ENCODE peak calls at places on chromosomes 12 and 14, in six cellular contexts. L is IMR-90, J is neuronal stem cell, K is trophoblast cell, I is H1, P is mesenchymal stem cell. T is an unnamed sample. For H3K36me3, the result is how much of the 10 kb centered on the place peaks cover.

GRCh38 chr12:22318122-22318737 is 16.3 kb downstream of the ST8SIA1 start:
- DNase-seq in L (peak), J (no peak), I (no peak), K (no peak), P (peak), T (no peak)

GRCh38 chr12:23628836-23629235 is 320.6 kb downstream of the SOX5 start:
- DNase-seq in L (no peak), I (no peak), P (no peak), K (no peak), J (no peak), T (no peak)

GRCh38 chr14:85762523-85762922 is 232.6 kb downstream of the FLRT2 start:
- DNase-seq in P (no peak), L (no peak), K (no peak), J (peak), I (no peak), T (no peak)

GRCh38 chr12:98156697-98157096 is 358.7 kb upstream of the TMPO start:
- DNase-seq in L (no peak), I (no peak), K (no peak), J (no peak), P (no peak), T (no peak)

GRCh38 chr14:99740411-99740810 is 52.8 kb upstream of the EML1 start:
- DNase-seq in J (no peak), I (no peak), K (no peak), L (no peak), P (no peak), T (no peak)

GRCh38 chr12:6827437-6827894 is 741 bp upstream of the P3H3 start:
- DNase-seq in I (no peak), K (no peak), J (peak), P (peak), L (peak), T (peak)

GRCh38 chr12:104742551-104742961 is 215.5 kb downstream of the SLC41A2 start:
- DNase-seq in J (no peak), L (no peak), P (no peak), I (no peak), K (no peak), T (no peak)

GRCh38 chr14:92690171-92691011 is 58.0 kb downstream of the LGMN start:
- DNase-seq in L (peak), J (no peak), K (peak), I (no peak), P (peak), T (peak)

GRCh38 chr12:31506907-31507306 is 84.0 kb downstream of the DENND5B start:
- DNase-seq in I (peak), K (no peak), L (peak), J (no peak), P (peak), T (peak)

GRCh38 chr12:49346659-49347306 is at the start of gene DNAJC22:
- DNase-seq in P (no peak), I (no peak), L (no peak), K (no peak), J (no peak), T (peak)

GRCh38 chr12:81350309-81350708 is 272.4 kb downstream of the ACSS3 start:
- DNase-seq in L (no peak), P (no peak), I (no peak), J (no peak), K (no peak), T (peak)

GRCh38 chr12:129298921-129299320 is 445.6 kb downstream of the GLT1D1 start:
- DNase-seq in J (no peak), L (no peak), K (no peak), P (no peak), I (no peak), T (no peak)

GRCh38 chr12:116759783-116760581 is 21.9 kb downstream of the RNFT2 start:
- DNase-seq in P (no peak), L (no peak), I (no peak), K (no peak), J (no peak), T (peak)

GRCh38 chr12:46395308-46395707 is 22.7 kb upstream of the SLC38A2 start:
- DNase-seq in L (no peak), K (no peak), P (no peak), J (no peak), I (no peak), T (no peak)

GRCh38 chr14:72904840-72905561 is 11.1 kb upstream of the DPF3 start:
- DNase-seq in L (peak), I (no peak), J (peak), K (peak), P (peak), T (peak)

GRCh38 chr12:94677778-94678177 is 27.4 kb upstream of the TMCC3 start:
- DNase-seq in L (no peak), P (no peak), K (peak), J (no peak), I (no peak), T (no peak)

GRCh38 chr14:34053666-34054065 is 102.8 kb upstream of the EGLN3 start:
- DNase-seq in I (no peak), J (no peak), L (no peak), P (no peak), K (no peak), T (no peak)

GRCh38 chr12:14961466-14962155 is at the start of gene ARHGDIB:
- DNase-seq in P (no peak), J (no peak), I (no peak), L (no peak), K (peak), T (no peak)

GRCh38 chr14:54814076-54814475 is 88.5 kb downstream of the GCH1 start:
- DNase-seq in K (no peak), I (no peak), J (no peak), P (no peak), L (no peak), T (peak)

GRCh38 chr14:39258782-39259545 is 25.2 kb downstream of the MIA2 start:
- DNase-seq in P (no peak), K (no peak), J (no peak), L (no peak), I (no peak), T (no peak)

GRCh38 chr12:93773122-93773871 is 96.1 kb downstream of the CRADD start:
- DNase-seq in K (no peak), P (peak), I (no peak), J (no peak), L (peak), T (no peak)

GRCh38 chr14:65536781-65537423 is 124.4 kb downstream of the FUT8 start:
- DNase-seq in P (no peak), L (no peak), I (no peak), K (no peak), J (no peak), T (no peak)

GRCh38 chr12:102883204-102883799 is 33.7 kb downstream of the PAH start:
- DNase-seq in L (no peak), J (peak), K (peak), P (peak), I (peak), T (peak)

GRCh38 chr12:25377475-25378179 is 126.9 kb upstream of the KRAS start:
- DNase-seq in K (no peak), L (peak), I (no peak), P (peak), J (no peak), T (peak)

GRCh38 chr14:32802295-32802694 is 136.4 kb upstream of the NPAS3 start:
- DNase-seq in L (no peak), J (no peak), P (no peak), I (no peak), K (no peak), T (no peak)

GRCh38 chr12:57756406-57757341 is 1.8 kb downstream of the MARCHF9 start:
- DNase-seq in L (no peak), K (no peak), P (peak), I (no peak), J (no peak), T (peak)

GRCh38 chr12:24901975-24902461 is 46.9 kb downstream of the BCAT1 start:
- DNase-seq in L (no peak), I (no peak), J (peak), K (no peak), P (no peak), T (peak)

GRCh38 chr12:104201238-104202001 is 14.2 kb upstream of the TXNRD1 start:
- DNase-seq in J (peak), K (peak), L (peak), P (peak), I (no peak), T (peak)

GRCh38 chr14:80959448-80960006 is 4.1 kb downstream of the TSHR start:
- DNase-seq in I (no peak), P (peak), L (no peak), J (no peak), K (no peak), T (no peak)

GRCh38 chr12:118274066-118274465 is 98.6 kb downstream of the TAOK3 start:
- DNase-seq in I (no peak), L (no peak), P (no peak), J (no peak), K (no peak), T (no peak)

GRCh38 chr12:108447168-108447840 is 67.8 kb upstream of the FICD start:
- DNase-seq in L (peak), K (no peak), P (peak), I (no peak), J (no peak), T (peak)

GRCh38 chr12:124333724-124334123 is 38.8 kb downstream of the RFLNA start:
- DNase-seq in P (no peak), L (no peak), J (no peak), I (no peak), K (no peak), T (no peak)

GRCh38 chr14:65431951-65432350 is 19.4 kb downstream of the FUT8 start:
- DNase-seq in I (no peak), K (peak), L (peak), P (no peak), J (no peak), T (no peak)

GRCh38 chr12:3680919-3681594 is 71.9 kb downstream of the CRACR2A start:
- DNase-seq in P (no peak), J (no peak), K (peak), L (no peak), I (no peak), T (no peak)

GRCh38 chr12:88247241-88247643 is 105.1 kb downstream of the TMTC3 start:
- DNase-seq in L (peak), P (peak), K (no peak), I (no peak), J (no peak), T (no peak)

GRCh38 chr12:47734725-47735480 is 9.6 kb upstream of the ENDOU start:
- DNase-seq in L (no peak), P (no peak), I (no peak), J (no peak), K (no peak), T (peak)

GRCh38 chr14:97697772-97698171 is 900.6 kb downstream of the VRK1 start:
- DNase-seq in P (no peak), K (no peak), J (no peak), I (no peak), L (no peak), T (no peak)

DNA sequence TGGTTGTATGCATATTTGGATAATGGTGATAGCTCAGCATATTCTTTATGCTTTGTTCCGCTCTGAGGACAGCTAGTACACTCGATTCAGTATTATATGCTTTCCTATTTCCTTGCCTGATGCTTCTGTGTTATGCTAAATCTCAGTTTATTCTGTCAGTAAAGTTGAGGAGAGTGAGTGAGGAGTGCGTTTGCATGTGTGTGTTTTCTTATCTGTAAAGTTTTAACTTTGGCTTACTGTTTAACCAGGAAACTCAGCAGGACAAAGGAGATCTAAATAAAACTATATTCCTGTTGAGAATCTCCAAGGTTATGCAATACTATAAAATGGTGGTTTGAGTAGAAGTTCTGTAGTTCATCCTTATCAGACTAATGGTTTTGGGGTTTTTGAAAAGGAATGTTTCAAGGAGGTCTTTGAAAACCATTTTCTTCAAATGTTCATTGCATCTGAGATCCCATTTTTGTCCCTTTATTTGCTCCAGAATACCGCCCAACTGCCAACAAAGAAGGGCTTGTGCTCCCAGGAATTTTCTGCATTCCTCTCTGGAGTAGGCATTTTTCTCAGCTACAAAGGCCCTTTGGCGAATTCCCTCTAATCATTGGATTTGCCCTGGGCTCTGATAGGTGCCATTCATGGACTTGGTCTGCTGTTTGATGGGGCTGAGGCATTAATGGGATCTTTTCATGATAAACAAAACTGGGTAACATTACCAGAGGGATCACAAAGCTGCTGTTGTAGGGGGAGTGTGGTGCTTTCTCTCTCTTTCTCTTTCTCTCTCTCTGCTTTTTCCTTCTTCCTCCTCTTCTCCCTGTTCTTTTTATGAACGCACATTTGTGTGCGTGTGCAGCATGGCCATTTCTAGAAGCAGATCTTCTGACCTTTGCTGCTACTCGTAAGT is 71.7 kb downstream of the HMGA2 start:
- DNase-seq in J (peak), L (no peak), K (peak), I (no peak), P (peak), T (peak)
- H2BK5ac ChIP-seq in J (no peak), L (peak), K (peak), I (peak), P (peak), T (no peak)

GRCh38 chr12:70045514-70045913 is 197.7 kb upstream of the CNOT2 start:
- DNase-seq in L (no peak), K (no peak), P (no peak), J (no peak), I (no peak), T (no peak)

GRCh38 chr12:70044170-70044569 is 199.1 kb upstream of the CNOT2 start:
- DNase-seq in P (peak), K (peak), L (no peak), J (no peak), I (no peak), T (no peak)

GRCh38 chr12:70045036-70045435 is 198.2 kb upstream of the CNOT2 start:
- DNase-seq in I (no peak), K (no peak), L (peak), J (no peak), P (no peak), T (no peak)

GRCh38 chr12:70043490-70044138 is 199.6 kb upstream of the CNOT2 start:
- DNase-seq in L (no peak), K (no peak), J (no peak), I (no peak), P (no peak), T (no peak)

GRCh38 chr12:70040141-70040540 is 203.1 kb upstream of the CNOT2 start:
- DNase-seq in K (peak), P (peak), J (no peak), L (peak), I (no peak), T (no peak)
- H3K36me3 ChIP-seq in K (under half), P (under half), J (under half), L (under half), I (under half), T (under half)

GRCh38 chr12:42135264-42135814 is 9.3 kb downstream of the GXYLT1 start:
- DNase-seq in K (no peak), J (no peak), I (no peak), L (peak), P (peak), T (no peak)
- H3K4me2 ChIP-seq in K (no peak), J (no peak), I (no peak), L (peak), P (no peak), T (no peak)

GRCh38 chr12:56724660-56724988 is 475 bp downstream of the NACA start:
- DNase-seq in L (no peak), P (peak), I (no peak), J (peak), K (no peak), T (no peak)

GRCh38 chr12:56723889-56724659 is 1.0 kb downstream of the NACA start:
- DNase-seq in L (peak), P (peak), I (no peak), J (no peak), K (peak), T (peak)

GRCh38 chr12:56723352-56723751 is 1.7 kb downstream of the NACA start:
- DNase-seq in J (no peak), K (no peak), L (no peak), I (no peak), P (no peak), T (no peak)

GRCh38 chr12:56725723-56726102 is 614 bp upstream of the NACA start:
- DNase-seq in J (no peak), I (no peak), L (no peak), K (no peak), P (no peak), T (no peak)

DNA sequence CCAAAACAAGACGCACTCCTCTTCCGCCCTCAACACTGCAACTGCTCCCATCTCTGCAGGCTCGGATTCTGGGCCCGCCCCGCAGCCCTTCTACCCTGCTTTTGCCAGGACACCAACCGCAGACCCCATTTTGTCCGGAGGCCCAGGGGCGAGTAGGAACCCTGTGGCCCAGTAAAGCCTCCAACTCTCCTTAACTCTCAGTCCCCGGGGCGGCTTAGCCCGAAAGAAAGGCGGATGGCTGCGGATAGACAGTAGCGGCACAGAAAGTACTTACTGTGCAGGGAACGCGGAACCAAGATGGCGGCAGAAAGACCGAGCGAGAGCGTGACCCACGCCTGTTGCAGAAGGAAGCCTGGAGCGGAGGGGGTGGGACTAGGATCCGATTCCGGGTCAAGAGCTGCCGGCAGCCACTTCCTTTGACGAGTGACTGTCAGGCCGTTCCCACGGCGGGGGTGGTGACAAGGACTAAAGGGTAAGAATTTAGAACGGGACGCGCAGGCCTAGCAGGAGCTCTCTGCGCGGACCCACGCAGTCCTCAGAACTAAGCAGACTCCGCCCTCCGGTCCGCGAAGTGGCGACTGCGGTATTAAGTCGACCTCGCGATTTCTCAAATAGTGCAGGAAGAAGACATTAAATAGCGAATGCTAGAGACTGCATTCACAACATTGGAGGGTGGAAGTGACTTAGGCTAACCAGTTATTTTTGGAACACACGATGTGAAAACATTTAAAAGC is at the start of gene NACA:
- DNase-seq in K (peak), J (peak), I (peak), P (peak), L (peak), T (peak)
- H2BK5ac ChIP-seq in K (peak), J (peak), I (peak), P (peak), L (peak), T (peak)

GRCh38 chr14:91273273-91273884 is 28.9 kb upstream of the GPR68 start:
- DNase-seq in I (no peak), K (no peak), J (no peak), L (no peak), P (no peak), T (no peak)
- H3K36me3 ChIP-seq in I (under half), K (under half), J (under half), L (under half), P (under half), T (under half)